ENCODE peak calls at places on chromosomes 6 and 20, in four cellular contexts. Q is body of pancreas, A is uterus, N is stomach. H is an unnamed sample.

GRCh38 chr20:7449269-7449668 is 491.0 kb downstream of the HAO1 start:
- DNase-seq in Q (no peak), A (no peak), N (no peak), H (no peak)

GRCh38 chr20:64040231-64041039 is 4.5 kb downstream of the C20orf204 start:
- DNase-seq in Q (no peak), A (no peak), N (no peak), H (no peak)

GRCh38 chr6:158330016-158330415 is 17.8 kb downstream of the TULP4 start:
- DNase-seq in Q (no peak), A (no peak), N (no peak), H (no peak)

GRCh38 chr6:168247456-168248147 is 72.0 kb downstream of the DACT2 start:
- DNase-seq in Q (peak; percentile 82), A (no peak), N (peak; percentile 68), H (peak; percentile 53)

GRCh38 chr6:35161265-35161664 is 20.1 kb upstream of the TCP11 start:
- DNase-seq in Q (no peak), A (no peak), N (no peak), H (no peak)

GRCh38 chr6:84752118-84752850 is 12.1 kb downstream of the TBX18 start:
- DNase-seq in Q (no peak), A (no peak), N (no peak), H (no peak)

GRCh38 chr20:43955244-43956191 is 40.9 kb downstream of the TOX2 start:
- DNase-seq in Q (peak; percentile 25), A (no peak), N (no peak), H (peak; percentile 44)

GRCh38 chr6:80454197-80454596 is 347.7 kb downstream of the BCKDHB start:
- DNase-seq in Q (no peak), A (no peak), N (no peak), H (no peak)

GRCh38 chr20:53343433-53343832 is 250.2 kb downstream of the ZNF217 start:
- DNase-seq in Q (peak; percentile 77), A (no peak), N (peak; percentile 91), H (no peak)

GRCh38 chr20:7585126-7585679 is 355.1 kb downstream of the HAO1 start:
- DNase-seq in Q (no peak), A (no peak), N (no peak), H (no peak)

GRCh38 chr20:24991897-24992419 is 593 bp downstream of the APMAP start:
- DNase-seq in Q (peak; percentile 31), A (peak; percentile 30), N (peak; percentile 33), H (peak; percentile 19)

GRCh38 chr6:125818225-125818657 is 27.5 kb downstream of the NCOA7 start:
- DNase-seq in Q (no peak), A (no peak), N (no peak), H (no peak)

GRCh38 chr6:36333889-36334288 is 2.8 kb downstream of the BNIP5 start:
- DNase-seq in Q (no peak), A (no peak), N (no peak), H (no peak)

DNA sequence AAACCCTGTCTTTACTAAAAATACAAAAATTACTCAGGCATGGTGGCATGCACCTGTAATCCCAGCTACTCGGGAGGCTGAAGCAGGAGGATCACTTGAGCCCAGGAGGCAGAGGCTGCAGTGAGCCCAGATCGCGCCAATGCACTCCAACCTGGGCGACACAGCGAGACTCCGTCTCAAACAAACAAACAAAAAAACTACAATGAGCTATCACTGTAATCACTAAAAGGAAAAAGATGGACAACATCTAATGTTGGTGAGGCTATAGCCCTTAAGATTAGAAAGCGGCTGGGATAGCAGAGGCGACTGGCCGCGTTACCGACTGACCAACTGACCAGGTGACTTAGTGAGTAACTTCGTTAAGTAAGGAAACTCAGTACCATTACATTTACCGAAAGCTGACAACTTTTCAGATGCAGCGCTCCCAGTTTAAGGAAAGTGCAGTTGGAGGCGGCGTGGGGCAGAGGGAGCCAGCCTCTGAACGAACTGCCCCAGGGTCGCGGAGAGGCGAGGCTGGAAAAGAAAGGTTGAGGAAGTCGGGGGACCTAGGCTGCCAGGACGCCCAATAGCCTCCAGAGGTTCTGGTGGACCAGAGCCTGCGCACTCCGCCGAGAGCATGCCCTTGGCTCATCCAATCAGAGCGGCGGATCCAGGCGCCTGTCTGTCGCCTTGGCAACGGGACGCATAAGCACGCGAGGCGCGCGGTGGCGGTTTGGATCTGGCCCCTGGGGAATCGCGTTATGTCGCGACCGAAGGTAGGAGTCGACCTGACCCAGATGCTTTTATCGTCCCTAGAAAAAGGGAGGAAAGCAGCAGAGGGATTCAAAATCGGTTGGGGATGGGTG is 8.9 kb downstream of the TTLL9 start:
- DNase-seq in Q (peak; percentile 98), A (peak; percentile 94), N (peak; percentile 96), H (peak; percentile 93)
- TF ChIP-seq POLR2A in Q (peak; percentile 74), A (peak; percentile 44), N (no peak), H (no peak)

GRCh38 chr20:6121504-6121903 is 1.3 kb downstream of the FERMT1 start:
- DNase-seq in Q (no peak), A (no peak), N (no peak), H (no peak)
- H3K4me3 ChIP-seq in Q (no peak overlapping the region), A (no peak overlapping the region), N (no peak overlapping the region), H (peak overlapping the region; percentile 60)

DNA sequence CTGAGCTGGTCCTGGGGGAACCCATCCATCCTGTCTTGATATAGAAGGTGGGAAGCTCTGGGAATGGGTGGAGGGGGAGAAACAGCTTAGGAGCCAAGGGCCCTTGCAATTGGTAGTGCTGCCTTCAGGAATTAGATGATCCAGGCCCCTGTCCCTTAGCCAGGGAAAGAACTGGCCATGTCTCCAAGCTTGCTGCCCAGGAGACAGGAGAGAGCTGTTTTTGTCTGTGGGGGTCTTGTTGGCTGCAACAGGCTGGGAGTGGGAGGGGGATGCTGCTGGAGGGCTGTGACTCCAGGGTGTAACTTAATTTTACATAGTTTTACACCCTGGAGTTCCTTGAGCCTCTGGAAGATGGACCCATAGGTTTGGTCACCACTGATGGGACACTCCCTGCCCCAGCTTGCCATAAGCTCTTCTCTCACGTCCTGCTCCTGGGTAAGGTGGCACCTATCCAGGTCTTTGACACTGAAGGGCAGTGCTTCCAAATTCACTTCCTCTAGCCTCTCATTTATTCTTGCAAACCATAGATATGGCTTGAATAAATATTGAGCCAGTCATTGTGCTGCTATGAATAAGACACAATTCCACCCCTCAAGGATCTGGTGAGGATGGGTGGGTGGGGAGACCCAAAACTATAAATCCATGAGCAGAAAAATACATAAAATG is 16.8 kb downstream of the VEGFA start:
- DNase-seq in Q (peak; percentile 49), A (no peak), N (no peak), H (no peak)
- TF ChIP-seq POLR2A in Q (no peak), A (no peak), N (no peak), H (no peak)

DNA sequence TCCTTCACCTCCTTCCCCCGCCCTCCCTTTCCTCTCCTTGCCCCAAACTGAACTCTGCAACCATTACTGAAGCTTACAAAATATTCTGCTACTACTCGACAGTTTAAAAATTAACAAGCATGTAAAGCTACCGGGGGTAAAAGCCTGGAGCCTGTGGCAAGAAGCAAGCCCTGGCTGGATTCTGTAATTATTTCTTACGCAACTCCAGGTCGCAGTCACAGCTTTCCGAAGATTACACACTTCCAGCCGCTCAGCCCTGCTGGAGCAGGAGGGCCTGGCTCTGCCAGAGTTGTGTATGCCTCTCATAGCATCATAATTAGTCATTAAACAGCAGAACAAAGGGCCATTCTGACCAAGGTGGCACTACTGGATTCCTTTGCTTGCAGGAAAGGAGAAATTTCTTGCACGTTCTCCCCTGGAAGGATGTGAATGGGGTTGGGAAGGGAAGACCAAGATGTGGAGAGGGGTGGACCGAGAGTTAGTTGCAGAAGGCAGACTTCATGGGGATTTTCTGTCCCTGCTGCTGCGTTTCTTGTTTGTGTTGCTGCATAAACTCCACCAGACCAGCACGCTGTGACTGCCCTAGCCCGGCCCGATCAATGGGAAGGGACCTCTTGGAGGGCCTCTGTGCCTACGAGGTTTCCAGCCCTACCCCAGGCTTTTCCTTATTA is 23.6 kb downstream of the FOXQ1 start:
- DNase-seq in Q (peak; percentile 87), A (no peak), N (peak; percentile 84), H (no peak)
- H3K4me3 ChIP-seq in Q (no peak overlapping the region), A (no peak overlapping the region), N (no peak overlapping the region), H (no peak overlapping the region)

DNA sequence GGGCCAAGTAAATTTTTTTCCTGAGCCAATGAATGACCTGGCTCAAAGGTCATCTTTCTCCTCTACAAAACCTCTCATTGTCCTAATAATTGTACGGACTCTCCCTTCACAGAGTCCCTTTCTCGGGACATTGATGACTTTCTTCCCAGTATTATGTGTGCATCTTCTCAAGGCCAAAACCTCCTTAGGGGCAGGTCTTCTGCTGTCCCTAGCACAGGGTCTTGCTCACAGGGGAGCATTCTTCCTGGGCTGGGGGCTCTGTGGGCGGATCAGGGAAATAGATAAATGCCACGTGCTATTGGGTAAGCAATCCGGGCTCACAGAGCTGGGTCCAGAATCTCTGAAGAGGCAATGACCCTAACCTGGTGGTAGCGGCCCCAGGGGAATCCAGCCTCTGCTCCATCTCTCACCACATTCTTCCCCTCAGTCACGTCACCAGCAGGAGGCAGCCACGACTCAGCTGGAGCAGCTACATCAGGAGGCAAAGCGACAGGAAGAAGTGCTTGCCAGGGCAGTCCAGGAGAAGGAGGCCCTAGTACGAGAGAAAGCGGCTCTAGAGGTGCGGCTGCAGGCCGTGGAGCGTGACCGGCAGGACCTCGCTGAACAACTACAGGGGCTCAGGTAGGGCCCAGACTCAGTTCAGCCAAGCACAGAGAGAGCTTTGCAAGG is 23.5 kb downstream of the CEP250 start:
- DNase-seq in Q (no peak), A (no peak), N (no peak), H (no peak)
- TF ChIP-seq POLR2A in Q (no peak), A (no peak), N (no peak), H (no peak)

GRCh38 chr6:12173670-12174069 is 116.5 kb upstream of the EDN1 start:
- DNase-seq in Q (no peak), A (no peak), N (no peak), H (no peak)
- H3K4me3 ChIP-seq in Q (no peak overlapping the region), A (no peak overlapping the region), N (no peak overlapping the region), H (no peak overlapping the region)

DNA sequence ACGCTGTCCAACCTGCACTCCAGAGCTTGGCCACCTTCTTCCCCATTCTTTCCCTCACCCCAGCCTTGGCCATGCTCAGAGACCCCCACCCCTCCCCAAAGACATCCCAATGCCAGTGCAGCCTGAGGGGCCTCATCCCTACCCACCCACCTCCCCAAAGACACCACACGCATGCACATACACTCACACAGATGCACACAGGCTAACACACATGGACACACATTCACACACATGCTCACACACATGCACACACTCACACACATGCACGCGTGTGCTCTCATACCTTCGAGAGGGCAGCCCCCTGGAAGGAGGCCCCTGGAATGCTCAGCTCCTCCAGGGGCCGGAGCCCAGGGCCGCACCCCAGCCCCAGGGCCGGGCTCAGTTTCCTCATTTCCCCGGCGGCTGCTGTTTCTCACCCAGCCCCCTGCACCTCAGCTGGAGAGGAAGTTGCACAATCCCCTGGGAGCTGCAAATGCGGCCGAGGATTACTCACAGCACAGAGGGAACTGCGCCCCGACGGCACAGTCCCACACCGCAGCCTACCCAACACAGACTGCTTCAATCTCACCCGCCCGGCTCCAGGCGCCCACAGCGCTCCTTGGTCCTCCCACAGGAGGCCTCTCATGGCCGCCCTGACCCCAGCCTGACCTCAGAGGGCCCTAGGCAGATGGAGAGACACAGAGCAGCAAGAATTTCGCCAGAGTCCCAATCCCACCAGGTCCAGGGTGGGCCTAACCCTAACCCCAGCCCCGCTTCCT is 12.1 kb downstream of the TFEB start:
- DNase-seq in Q (peak; percentile 84), A (peak; percentile 54), N (peak; percentile 59), H (no peak)
- TF ChIP-seq POLR2A in Q (no peak), A (no peak), N (no peak), H (no peak)

GRCh38 chr6:120873125-120873865 is 461.0 kb downstream of the TBC1D32 start:
- DNase-seq in Q (no peak), A (no peak), N (no peak), H (no peak)
- H3K4me3 ChIP-seq in Q (no peak overlapping the region), A (no peak overlapping the region), N (no peak overlapping the region), H (no peak overlapping the region)